ENCODE peak calls at places on chromosomes 2 and 18, in nine cellular contexts. One of them, this sample, is unnamed.

GRCh38 chr18:75879196-75879595 is 451.7 kb upstream of the SMIM21 start:
- DNase-seq in lower leg skin: no peak
- DNase-seq in CD8-positive, alpha-beta T cell: no peak
- DNase-seq in BJ: no peak
- DNase-seq in sigmoid colon: no peak
- DNase-seq in type B pancreatic cell: no peak
- DNase-seq in foreskin fibroblast: no peak
- DNase-seq in progenitor cell of endocrine pancreas: no peak
- DNase-seq in esophagus squamous epithelium: no peak
- DNase-seq in this sample: no peak

GRCh38 chr2:36698978-36699377 is 2.5 kb downstream of the VIT start:
- DNase-seq in lower leg skin: peak; percentile 78
- DNase-seq in CD8-positive, alpha-beta T cell: no peak
- DNase-seq in BJ: no peak
- DNase-seq in sigmoid colon: peak; percentile 71
- DNase-seq in type B pancreatic cell: no peak
- DNase-seq in foreskin fibroblast: peak; percentile 24
- DNase-seq in progenitor cell of endocrine pancreas: no peak
- DNase-seq in esophagus squamous epithelium: no peak
- DNase-seq in this sample: no peak

GRCh38 chr2:239507576-239508258 is 106.9 kb upstream of the HDAC4 start:
- DNase-seq in lower leg skin: no peak
- DNase-seq in CD8-positive, alpha-beta T cell: no peak
- DNase-seq in BJ: no peak
- DNase-seq in sigmoid colon: no peak
- DNase-seq in type B pancreatic cell: no peak
- DNase-seq in foreskin fibroblast: no peak
- DNase-seq in progenitor cell of endocrine pancreas: no peak
- DNase-seq in esophagus squamous epithelium: no peak
- DNase-seq in this sample: no peak

GRCh38 chr2:240479561-240479960 is 44.1 kb downstream of the GPC1 start:
- DNase-seq in lower leg skin: peak; percentile 63
- DNase-seq in CD8-positive, alpha-beta T cell: no peak
- DNase-seq in BJ: no peak
- DNase-seq in sigmoid colon: no peak
- DNase-seq in type B pancreatic cell: no peak
- DNase-seq in foreskin fibroblast: no peak
- DNase-seq in progenitor cell of endocrine pancreas: no peak
- DNase-seq in esophagus squamous epithelium: no peak
- DNase-seq in this sample: no peak

GRCh38 chr2:162226836-162227235 is 16.4 kb downstream of the FAP start:
- DNase-seq in lower leg skin: no peak
- DNase-seq in CD8-positive, alpha-beta T cell: no peak
- DNase-seq in BJ: no peak
- DNase-seq in sigmoid colon: no peak
- DNase-seq in type B pancreatic cell: no peak
- DNase-seq in foreskin fibroblast: peak; percentile 37
- DNase-seq in progenitor cell of endocrine pancreas: no peak
- DNase-seq in esophagus squamous epithelium: no peak
- DNase-seq in this sample: no peak

GRCh38 chr2:174327958-174328308 is 6.8 kb upstream of the SP9 start:
- DNase-seq in lower leg skin: no peak
- DNase-seq in CD8-positive, alpha-beta T cell: no peak
- DNase-seq in BJ: no peak
- DNase-seq in sigmoid colon: no peak
- DNase-seq in type B pancreatic cell: no peak
- DNase-seq in foreskin fibroblast: no peak
- DNase-seq in progenitor cell of endocrine pancreas: no peak
- DNase-seq in esophagus squamous epithelium: no peak
- DNase-seq in this sample: no peak

GRCh38 chr2:241010531-241011295 is 12.3 kb downstream of the SNED1 start:
- DNase-seq in lower leg skin: peak; percentile 82
- DNase-seq in CD8-positive, alpha-beta T cell: no peak
- DNase-seq in BJ: no peak
- DNase-seq in sigmoid colon: peak; percentile 48
- DNase-seq in type B pancreatic cell: peak; percentile 64
- DNase-seq in foreskin fibroblast: no peak
- DNase-seq in progenitor cell of endocrine pancreas: no peak
- DNase-seq in esophagus squamous epithelium: no peak
- DNase-seq in this sample: peak; percentile 55

GRCh38 chr2:197270601-197271000 is 40.0 kb downstream of the ANKRD44 start:
- DNase-seq in lower leg skin: no peak
- DNase-seq in CD8-positive, alpha-beta T cell: no peak
- DNase-seq in BJ: no peak
- DNase-seq in sigmoid colon: no peak
- DNase-seq in type B pancreatic cell: no peak
- DNase-seq in foreskin fibroblast: no peak
- DNase-seq in progenitor cell of endocrine pancreas: no peak
- DNase-seq in esophagus squamous epithelium: no peak
- DNase-seq in this sample: no peak

DNA sequence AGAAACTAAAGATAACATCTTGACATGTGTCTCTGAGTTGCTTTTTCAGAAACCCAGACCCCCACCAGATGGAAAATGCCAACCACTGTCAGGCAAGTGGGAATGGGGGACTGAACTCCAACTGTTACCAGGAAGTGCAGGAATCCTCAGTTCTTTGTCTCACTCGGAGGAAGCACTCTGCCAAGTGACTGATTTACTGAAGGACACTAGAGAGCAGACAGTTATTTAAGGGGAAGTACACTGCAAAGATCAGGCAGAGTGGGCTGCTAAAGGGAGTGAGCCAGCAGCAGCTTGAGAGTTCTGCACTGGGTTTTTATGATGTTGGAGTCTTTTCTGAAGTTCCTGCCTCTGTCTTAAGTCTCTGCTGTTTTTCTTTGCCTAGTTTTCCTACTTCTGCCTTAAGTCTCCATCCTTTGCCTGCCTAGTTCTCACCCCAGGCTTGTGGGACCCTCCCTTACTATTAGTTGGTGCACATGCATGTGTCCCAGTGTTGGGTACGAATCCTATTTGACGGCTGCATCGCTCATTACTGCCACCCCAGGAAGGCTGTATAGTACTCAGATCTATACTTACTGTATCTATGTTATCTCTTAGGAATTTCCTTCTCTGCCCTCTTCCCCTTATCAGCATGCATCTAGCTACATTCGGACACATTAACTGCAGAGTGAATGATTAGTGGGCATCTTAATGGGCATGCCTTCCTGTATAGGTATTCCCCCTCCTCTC is 97.1 kb downstream of the TEX51 start:
- DNase-seq in lower leg skin: peak; percentile 9
- DNase-seq in CD8-positive, alpha-beta T cell: no peak
- DNase-seq in BJ: no peak
- DNase-seq in sigmoid colon: no peak
- DNase-seq in type B pancreatic cell: no peak
- DNase-seq in foreskin fibroblast: no peak
- DNase-seq in progenitor cell of endocrine pancreas: no peak
- DNase-seq in esophagus squamous epithelium: no peak
- DNase-seq in this sample: no peak
- TF ChIP-seq CTCF in lower leg skin: no peak
- TF ChIP-seq CTCF in CD8-positive, alpha-beta T cell: no peak
- TF ChIP-seq CTCF in BJ: no peak
- TF ChIP-seq CTCF in sigmoid colon: no peak
- TF ChIP-seq CTCF in type B pancreatic cell: no peak
- TF ChIP-seq CTCF in foreskin fibroblast: no peak
- TF ChIP-seq CTCF in progenitor cell of endocrine pancreas: no peak
- TF ChIP-seq CTCF in esophagus squamous epithelium: no peak
- TF ChIP-seq CTCF in this sample: no peak

DNA sequence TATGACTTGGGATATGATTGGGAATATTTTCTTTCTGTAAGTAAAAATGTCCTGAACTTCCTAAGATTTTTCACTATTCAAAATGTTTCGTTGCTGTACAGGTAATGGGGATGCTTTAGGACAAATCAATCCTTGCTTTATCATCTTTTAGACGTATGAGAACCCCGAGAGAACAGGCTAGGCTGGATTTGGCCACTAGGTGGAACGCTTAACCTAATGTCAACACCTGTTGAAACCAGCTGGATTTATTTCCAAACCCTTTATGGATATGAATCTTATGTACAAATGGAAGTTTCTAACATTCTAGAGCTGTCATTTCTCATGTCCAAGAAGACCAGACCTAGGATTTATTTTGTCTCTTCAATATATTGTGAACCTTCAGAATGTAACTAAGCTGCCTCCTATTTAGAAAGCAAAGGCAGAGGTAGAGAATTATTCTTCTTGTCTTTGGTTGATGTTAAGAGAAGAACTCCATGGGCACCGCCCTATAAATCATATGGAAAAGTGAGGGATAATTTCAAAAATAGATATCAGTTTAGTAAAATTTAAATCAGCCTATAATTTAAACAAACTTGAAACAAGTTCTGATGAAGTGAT is 96.7 kb downstream of the PMAIP1 start:
- DNase-seq in lower leg skin: no peak
- DNase-seq in CD8-positive, alpha-beta T cell: no peak
- DNase-seq in BJ: no peak
- DNase-seq in sigmoid colon: no peak
- DNase-seq in type B pancreatic cell: no peak
- DNase-seq in foreskin fibroblast: peak; percentile 77
- DNase-seq in progenitor cell of endocrine pancreas: peak; percentile 29
- DNase-seq in esophagus squamous epithelium: no peak
- DNase-seq in this sample: no peak
- TF ChIP-seq CTCF in lower leg skin: no peak
- TF ChIP-seq CTCF in CD8-positive, alpha-beta T cell: peak; percentile 39
- TF ChIP-seq CTCF in BJ: peak; percentile 85
- TF ChIP-seq CTCF in sigmoid colon: peak; percentile 39
- TF ChIP-seq CTCF in type B pancreatic cell: peak; percentile 84
- TF ChIP-seq CTCF in foreskin fibroblast: peak; percentile 81
- TF ChIP-seq CTCF in progenitor cell of endocrine pancreas: peak; percentile 81
- TF ChIP-seq CTCF in esophagus squamous epithelium: peak; percentile 57
- TF ChIP-seq CTCF in this sample: peak; percentile 89

GRCh38 chr2:50345691-50346090 is 686.2 kb downstream of the NRXN1 start:
- DNase-seq in lower leg skin: no peak
- DNase-seq in CD8-positive, alpha-beta T cell: no peak
- DNase-seq in BJ: no peak
- DNase-seq in sigmoid colon: no peak
- DNase-seq in type B pancreatic cell: no peak
- DNase-seq in foreskin fibroblast: no peak
- DNase-seq in progenitor cell of endocrine pancreas: no peak
- DNase-seq in esophagus squamous epithelium: no peak
- DNase-seq in this sample: no peak

GRCh38 chr2:50343157-50343821 is 688.6 kb downstream of the NRXN1 start:
- DNase-seq in lower leg skin: no peak
- DNase-seq in CD8-positive, alpha-beta T cell: no peak
- DNase-seq in BJ: no peak
- DNase-seq in sigmoid colon: no peak
- DNase-seq in type B pancreatic cell: no peak
- DNase-seq in foreskin fibroblast: no peak
- DNase-seq in progenitor cell of endocrine pancreas: no peak
- DNase-seq in esophagus squamous epithelium: no peak
- DNase-seq in this sample: no peak

GRCh38 chr2:50346586-50347351 is 685.2 kb downstream of the NRXN1 start:
- DNase-seq in lower leg skin: no peak
- DNase-seq in CD8-positive, alpha-beta T cell: no peak
- DNase-seq in BJ: no peak
- DNase-seq in sigmoid colon: no peak
- DNase-seq in type B pancreatic cell: no peak
- DNase-seq in foreskin fibroblast: no peak
- DNase-seq in progenitor cell of endocrine pancreas: no peak
- DNase-seq in esophagus squamous epithelium: no peak
- DNase-seq in this sample: peak; percentile 21

GRCh38 chr2:50346104-50346503 is 685.8 kb downstream of the NRXN1 start:
- DNase-seq in lower leg skin: no peak
- DNase-seq in CD8-positive, alpha-beta T cell: no peak
- DNase-seq in BJ: no peak
- DNase-seq in sigmoid colon: no peak
- DNase-seq in type B pancreatic cell: no peak
- DNase-seq in foreskin fibroblast: no peak
- DNase-seq in progenitor cell of endocrine pancreas: no peak
- DNase-seq in esophagus squamous epithelium: no peak
- DNase-seq in this sample: peak; percentile 24

DNA sequence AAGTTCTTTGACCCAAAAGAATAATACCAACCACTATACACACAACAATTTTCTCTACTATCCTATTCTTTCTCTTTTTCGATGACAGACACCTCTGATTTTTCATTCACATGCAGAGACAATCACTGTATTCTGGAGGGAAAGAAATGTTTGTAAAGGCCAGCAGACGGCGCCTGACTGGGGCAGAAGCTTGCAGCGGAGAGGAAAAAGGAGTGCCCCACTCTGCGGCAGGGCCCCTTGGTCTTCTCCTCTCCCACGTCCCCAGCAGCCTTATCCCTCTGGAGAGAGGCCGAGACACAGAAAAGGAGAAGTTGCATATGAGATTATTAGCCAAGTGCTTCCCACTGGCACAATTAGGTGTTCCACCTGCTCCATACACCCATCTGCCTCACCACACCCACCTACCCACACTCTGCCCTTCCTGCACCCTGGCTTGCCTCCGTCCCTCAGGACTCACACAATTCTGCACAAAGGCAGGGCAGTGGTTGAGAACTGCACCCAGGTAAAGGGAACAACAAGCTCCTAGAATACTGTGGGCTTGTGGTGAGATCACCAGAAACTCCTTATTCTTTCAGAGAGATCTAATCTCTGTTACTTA is 687.3 kb downstream of the NRXN1 start:
- DNase-seq in lower leg skin: no peak
- DNase-seq in CD8-positive, alpha-beta T cell: no peak
- DNase-seq in BJ: no peak
- DNase-seq in sigmoid colon: no peak
- DNase-seq in type B pancreatic cell: no peak
- DNase-seq in foreskin fibroblast: no peak
- DNase-seq in progenitor cell of endocrine pancreas: no peak
- DNase-seq in esophagus squamous epithelium: no peak
- DNase-seq in this sample: no peak
- TF ChIP-seq CTCF in lower leg skin: no peak
- TF ChIP-seq CTCF in CD8-positive, alpha-beta T cell: no peak
- TF ChIP-seq CTCF in BJ: no peak
- TF ChIP-seq CTCF in sigmoid colon: no peak
- TF ChIP-seq CTCF in type B pancreatic cell: peak; percentile 65
- TF ChIP-seq CTCF in foreskin fibroblast: no peak
- TF ChIP-seq CTCF in progenitor cell of endocrine pancreas: peak; percentile 52
- TF ChIP-seq CTCF in esophagus squamous epithelium: no peak
- TF ChIP-seq CTCF in this sample: no peak

GRCh38 chr2:231369580-231370428 is 25.7 kb upstream of the B3GNT7 start:
- DNase-seq in lower leg skin: no peak
- DNase-seq in CD8-positive, alpha-beta T cell: no peak
- DNase-seq in BJ: no peak
- DNase-seq in sigmoid colon: no peak
- DNase-seq in type B pancreatic cell: no peak
- DNase-seq in foreskin fibroblast: no peak
- DNase-seq in progenitor cell of endocrine pancreas: no peak
- DNase-seq in esophagus squamous epithelium: no peak
- DNase-seq in this sample: no peak

GRCh38 chr2:231370429-231370748 is 25.1 kb upstream of the B3GNT7 start:
- DNase-seq in lower leg skin: no peak
- DNase-seq in CD8-positive, alpha-beta T cell: no peak
- DNase-seq in BJ: no peak
- DNase-seq in sigmoid colon: no peak
- DNase-seq in type B pancreatic cell: no peak
- DNase-seq in foreskin fibroblast: no peak
- DNase-seq in progenitor cell of endocrine pancreas: no peak
- DNase-seq in esophagus squamous epithelium: no peak
- DNase-seq in this sample: no peak

GRCh38 chr2:231364961-231365810 is 30.3 kb upstream of the B3GNT7 start:
- DNase-seq in lower leg skin: no peak
- DNase-seq in CD8-positive, alpha-beta T cell: no peak
- DNase-seq in BJ: peak; percentile 56
- DNase-seq in sigmoid colon: peak; percentile 62
- DNase-seq in type B pancreatic cell: no peak
- DNase-seq in foreskin fibroblast: peak; percentile 94
- DNase-seq in progenitor cell of endocrine pancreas: no peak
- DNase-seq in esophagus squamous epithelium: no peak
- DNase-seq in this sample: peak; percentile 54

GRCh38 chr2:231364061-231364460 is 31.4 kb upstream of the B3GNT7 start:
- DNase-seq in lower leg skin: no peak
- DNase-seq in CD8-positive, alpha-beta T cell: no peak
- DNase-seq in BJ: no peak
- DNase-seq in sigmoid colon: peak; percentile 35
- DNase-seq in type B pancreatic cell: no peak
- DNase-seq in foreskin fibroblast: no peak
- DNase-seq in progenitor cell of endocrine pancreas: no peak
- DNase-seq in esophagus squamous epithelium: no peak
- DNase-seq in this sample: peak; percentile 32

DNA sequence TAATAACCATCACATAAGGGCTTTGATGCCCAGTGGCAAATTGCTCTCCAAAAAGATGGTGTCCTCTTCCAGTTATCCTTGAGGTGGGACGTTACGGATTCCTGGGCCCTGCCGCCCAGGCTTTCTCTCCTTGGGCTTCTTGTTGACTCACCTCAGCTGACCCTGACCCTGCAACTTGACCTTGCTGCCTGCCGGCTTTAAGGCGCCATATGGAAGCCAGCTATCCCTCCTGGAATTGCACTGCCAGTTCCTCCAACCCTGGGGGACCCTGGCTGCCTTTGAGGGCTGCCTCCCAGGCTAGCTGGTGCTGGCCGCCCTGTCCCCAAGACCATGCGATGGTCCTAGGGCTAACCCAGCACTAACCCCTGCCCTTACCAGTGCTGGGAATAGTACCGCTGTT is 28.3 kb upstream of the B3GNT7 start:
- DNase-seq in lower leg skin: no peak
- DNase-seq in CD8-positive, alpha-beta T cell: no peak
- DNase-seq in BJ: no peak
- DNase-seq in sigmoid colon: peak; percentile 33
- DNase-seq in type B pancreatic cell: no peak
- DNase-seq in foreskin fibroblast: no peak
- DNase-seq in progenitor cell of endocrine pancreas: no peak
- DNase-seq in esophagus squamous epithelium: no peak
- DNase-seq in this sample: peak; percentile 17
- TF ChIP-seq CTCF in lower leg skin: no peak
- TF ChIP-seq CTCF in CD8-positive, alpha-beta T cell: no peak
- TF ChIP-seq CTCF in BJ: no peak
- TF ChIP-seq CTCF in sigmoid colon: no peak
- TF ChIP-seq CTCF in type B pancreatic cell: no peak
- TF ChIP-seq CTCF in foreskin fibroblast: no peak
- TF ChIP-seq CTCF in progenitor cell of endocrine pancreas: no peak
- TF ChIP-seq CTCF in esophagus squamous epithelium: no peak
- TF ChIP-seq CTCF in this sample: no peak

This sample was measured in RWPE2.